ENCODE peak calls at places on chromosomes 3 and 15, in eight cellular contexts. One of them, this sample, is unnamed.

GRCh38 chr15:31463521-31464102 is 137.0 kb downstream of the KLF13 start:
- DNase-seq in endodermal cell: peak; percentile 20
- DNase-seq in adrenal gland: no peak
- DNase-seq in heart left ventricle: peak; percentile 4
- DNase-seq in hepatocyte: no peak
- DNase-seq in stomach: peak; percentile 10
- DNase-seq in ovary: no peak
- DNase-seq in psoas muscle: no peak
- DNase-seq in this sample: no peak

GRCh38 chr3:196097373-196098154 is 15.7 kb upstream of the TFRC start:
- DNase-seq in psoas muscle: no peak
- DNase-seq in stomach: no peak
- DNase-seq in adrenal gland: no peak
- DNase-seq in ovary: no peak
- DNase-seq in endodermal cell: no peak
- DNase-seq in heart left ventricle: no peak
- DNase-seq in hepatocyte: peak; percentile 25
- DNase-seq in this sample: no peak

GRCh38 chr3:182925330-182925943 is 54.9 kb downstream of the DCUN1D1 start:
- DNase-seq in adrenal gland: peak; percentile 62
- DNase-seq in hepatocyte: no peak
- DNase-seq in endodermal cell: no peak
- DNase-seq in ovary: no peak
- DNase-seq in heart left ventricle: peak; percentile 56
- DNase-seq in stomach: no peak
- DNase-seq in psoas muscle: peak; percentile 40
- DNase-seq in this sample: no peak

GRCh38 chr3:169327969-169328368 is 335.5 kb downstream of the MECOM start:
- DNase-seq in psoas muscle: no peak
- DNase-seq in stomach: no peak
- DNase-seq in heart left ventricle: no peak
- DNase-seq in ovary: no peak
- DNase-seq in adrenal gland: no peak
- DNase-seq in endodermal cell: no peak
- DNase-seq in hepatocyte: peak; percentile 40
- DNase-seq in this sample: peak; percentile 17

GRCh38 chr3:29764059-29764458 is 483.2 kb downstream of the RBMS3 start:
- DNase-seq in adrenal gland: no peak
- DNase-seq in psoas muscle: no peak
- DNase-seq in hepatocyte: no peak
- DNase-seq in stomach: no peak
- DNase-seq in heart left ventricle: no peak
- DNase-seq in endodermal cell: no peak
- DNase-seq in ovary: no peak
- DNase-seq in this sample: no peak

GRCh38 chr15:49265911-49266310 is 95.9 kb downstream of the GALK2 start:
- DNase-seq in ovary: no peak
- DNase-seq in stomach: no peak
- DNase-seq in hepatocyte: no peak
- DNase-seq in psoas muscle: no peak
- DNase-seq in endodermal cell: no peak
- DNase-seq in heart left ventricle: no peak
- DNase-seq in adrenal gland: no peak
- DNase-seq in this sample: no peak

GRCh38 chr3:158742861-158743260 is 10.6 kb upstream of the RARRES1 start:
- DNase-seq in adrenal gland: no peak
- DNase-seq in psoas muscle: no peak
- DNase-seq in heart left ventricle: no peak
- DNase-seq in stomach: no peak
- DNase-seq in ovary: no peak
- DNase-seq in hepatocyte: no peak
- DNase-seq in endodermal cell: no peak
- DNase-seq in this sample: no peak

GRCh38 chr3:175342196-175342595 is 483.1 kb downstream of the NAALADL2 start:
- DNase-seq in heart left ventricle: no peak
- DNase-seq in stomach: no peak
- DNase-seq in ovary: no peak
- DNase-seq in adrenal gland: no peak
- DNase-seq in psoas muscle: no peak
- DNase-seq in endodermal cell: no peak
- DNase-seq in hepatocyte: no peak
- DNase-seq in this sample: no peak

GRCh38 chr3:141845407-141846049 is 30.9 kb upstream of the ATP1B3 start:
- DNase-seq in stomach: no peak
- DNase-seq in endodermal cell: peak; percentile 70
- DNase-seq in ovary: no peak
- DNase-seq in hepatocyte: peak; percentile 12
- DNase-seq in psoas muscle: no peak
- DNase-seq in heart left ventricle: no peak
- DNase-seq in adrenal gland: peak; percentile 4
- DNase-seq in this sample: no peak

GRCh38 chr3:112338021-112338726 is 5.2 kb downstream of the CD200 start:
- DNase-seq in hepatocyte: no peak
- DNase-seq in stomach: no peak
- DNase-seq in ovary: no peak
- DNase-seq in psoas muscle: no peak
- DNase-seq in heart left ventricle: no peak
- DNase-seq in adrenal gland: no peak
- DNase-seq in endodermal cell: no peak
- DNase-seq in this sample: no peak

GRCh38 chr3:126358038-126358815 is 1.0 kb upstream of the KLF15 start:
- DNase-seq in ovary: no peak
- DNase-seq in adrenal gland: peak; percentile 50
- DNase-seq in psoas muscle: no peak
- DNase-seq in stomach: no peak
- DNase-seq in endodermal cell: peak; percentile 91
- DNase-seq in heart left ventricle: no peak
- DNase-seq in hepatocyte: no peak
- DNase-seq in this sample: peak; percentile 20

GRCh38 chr15:77727635-77728311 is 95.1 kb upstream of the LINGO1 start:
- DNase-seq in heart left ventricle: no peak
- DNase-seq in ovary: no peak
- DNase-seq in adrenal gland: no peak
- DNase-seq in endodermal cell: no peak
- DNase-seq in hepatocyte: no peak
- DNase-seq in psoas muscle: no peak
- DNase-seq in stomach: no peak
- DNase-seq in this sample: no peak

GRCh38 chr15:42274693-42274971 is 1.4 kb upstream of the TMEM87A start:
- DNase-seq in psoas muscle: no peak
- DNase-seq in adrenal gland: no peak
- DNase-seq in ovary: peak; percentile 20
- DNase-seq in endodermal cell: peak; percentile 53
- DNase-seq in heart left ventricle: peak; percentile 18
- DNase-seq in stomach: no peak
- DNase-seq in hepatocyte: no peak
- DNase-seq in this sample: no peak

GRCh38 chr3:143795849-143796248 is 52.4 kb downstream of the SLC9A9 start:
- DNase-seq in endodermal cell: no peak
- DNase-seq in hepatocyte: peak; percentile 17
- DNase-seq in adrenal gland: no peak
- DNase-seq in stomach: no peak
- DNase-seq in ovary: no peak
- DNase-seq in heart left ventricle: no peak
- DNase-seq in psoas muscle: no peak
- DNase-seq in this sample: no peak

GRCh38 chr3:72924055-72924454 is 36.2 kb downstream of the GXYLT2 start:
- DNase-seq in stomach: no peak
- DNase-seq in endodermal cell: peak; percentile 58
- DNase-seq in psoas muscle: no peak
- DNase-seq in hepatocyte: no peak
- DNase-seq in ovary: no peak
- DNase-seq in adrenal gland: no peak
- DNase-seq in heart left ventricle: no peak
- DNase-seq in this sample: no peak

GRCh38 chr3:150220791-150221190 is 187.3 kb upstream of the TSC22D2 start:
- DNase-seq in heart left ventricle: no peak
- DNase-seq in psoas muscle: no peak
- DNase-seq in stomach: no peak
- DNase-seq in adrenal gland: no peak
- DNase-seq in hepatocyte: peak; percentile 31
- DNase-seq in ovary: no peak
- DNase-seq in endodermal cell: no peak
- DNase-seq in this sample: no peak

GRCh38 chr3:182855076-182855475 is 61.8 kb downstream of the ATP11B start:
- DNase-seq in ovary: no peak
- DNase-seq in hepatocyte: no peak
- DNase-seq in stomach: no peak
- DNase-seq in heart left ventricle: no peak
- DNase-seq in adrenal gland: no peak
- DNase-seq in endodermal cell: no peak
- DNase-seq in psoas muscle: no peak
- DNase-seq in this sample: no peak

GRCh38 chr3:124383846-124384483 is 346.3 kb upstream of the UMPS start:
- DNase-seq in ovary: no peak
- DNase-seq in hepatocyte: no peak
- DNase-seq in adrenal gland: no peak
- DNase-seq in psoas muscle: no peak
- DNase-seq in heart left ventricle: no peak
- DNase-seq in endodermal cell: no peak
- DNase-seq in stomach: no peak
- DNase-seq in this sample: no peak

GRCh38 chr3:127628788-127629456 is at the start of gene PODXL2:
- DNase-seq in hepatocyte: peak; percentile 76
- DNase-seq in endodermal cell: peak; percentile 79
- DNase-seq in adrenal gland: peak; percentile 69
- DNase-seq in heart left ventricle: peak; percentile 49
- DNase-seq in stomach: peak; percentile 55
- DNase-seq in psoas muscle: peak; percentile 63
- DNase-seq in ovary: peak; percentile 60
- DNase-seq in this sample: peak; percentile 24

GRCh38 chr3:49461443-49462171 is 8.5 kb upstream of the DAG1 start:
- DNase-seq in endodermal cell: peak; percentile 89
- DNase-seq in adrenal gland: peak; percentile 9
- DNase-seq in ovary: no peak
- DNase-seq in stomach: no peak
- DNase-seq in heart left ventricle: no peak
- DNase-seq in hepatocyte: no peak
- DNase-seq in psoas muscle: no peak
- DNase-seq in this sample: no peak

DNA sequence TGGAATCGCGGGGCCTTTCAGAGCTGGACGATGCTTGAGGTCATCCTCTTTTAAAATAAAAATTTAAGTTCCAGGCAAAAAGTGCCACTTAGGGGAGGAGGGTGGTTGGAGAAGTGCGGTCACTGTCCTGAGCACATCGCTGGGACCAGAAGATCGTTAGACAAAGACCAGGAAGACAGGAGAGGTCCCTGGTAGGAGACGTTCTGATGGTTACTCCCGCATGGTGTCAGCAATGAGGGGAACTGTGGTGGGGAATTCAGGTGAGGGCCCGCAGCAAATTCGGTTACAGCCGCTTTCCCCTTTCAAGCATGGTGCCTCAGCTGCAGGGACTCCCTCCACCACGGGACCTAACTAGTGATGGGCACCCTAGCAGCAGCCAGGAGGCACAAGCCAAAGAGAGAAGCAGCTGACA is 1.0 kb upstream of the ISY1 start:
- DNase-seq in endodermal cell: peak; percentile 75
- DNase-seq in stomach: no peak
- DNase-seq in adrenal gland: peak; percentile 33
- DNase-seq in heart left ventricle: no peak
- DNase-seq in hepatocyte: peak; percentile 39
- DNase-seq in psoas muscle: no peak
- DNase-seq in ovary: no peak
- DNase-seq in this sample: no peak
- TF ChIP-seq CTCF in endodermal cell: peak; percentile 19
- TF ChIP-seq CTCF in stomach: no peak
- TF ChIP-seq CTCF in adrenal gland: no peak
- TF ChIP-seq CTCF in heart left ventricle: no peak
- TF ChIP-seq CTCF in hepatocyte: no peak
- TF ChIP-seq CTCF in psoas muscle: no peak
- TF ChIP-seq CTCF in ovary: no peak
- TF ChIP-seq CTCF in this sample: no peak

DNA sequence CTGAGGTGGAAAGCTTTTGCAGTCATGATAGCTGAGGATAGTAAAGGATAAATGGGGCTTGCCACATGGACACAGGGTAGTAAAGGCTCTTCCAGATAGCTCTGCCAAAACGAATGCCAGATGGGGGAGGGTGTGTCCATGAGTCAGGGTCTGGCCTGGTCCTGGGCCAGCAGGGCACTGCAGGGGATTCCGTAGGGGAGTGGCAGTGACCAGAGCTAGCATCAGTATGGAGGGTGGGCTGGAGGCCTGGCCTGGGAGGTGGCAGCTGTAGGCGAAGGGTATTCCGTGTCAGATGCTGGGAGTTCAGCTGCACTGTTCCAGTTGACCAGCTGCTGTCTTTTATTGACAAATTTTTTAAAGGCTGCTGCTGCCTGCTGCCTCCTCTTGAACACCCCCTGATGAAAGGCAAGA is 23.6 kb downstream of the TSEN2 start:
- DNase-seq in adrenal gland: peak; percentile 44
- DNase-seq in ovary: peak; percentile 43
- DNase-seq in heart left ventricle: no peak
- DNase-seq in stomach: no peak
- DNase-seq in psoas muscle: peak; percentile 40
- DNase-seq in hepatocyte: peak; percentile 13
- DNase-seq in endodermal cell: peak; percentile 52
- DNase-seq in this sample: no peak
- H3K36me3 ChIP-seq in adrenal gland: no peaks in the 10 kb centered on the region
- H3K36me3 ChIP-seq in ovary: no peaks in the 10 kb centered on the region
- H3K36me3 ChIP-seq in heart left ventricle: peaks cover 61% of the 10 kb centered on the region
- H3K36me3 ChIP-seq in stomach: peaks cover 17% of the 10 kb centered on the region
- H3K36me3 ChIP-seq in psoas muscle: no peaks in the 10 kb centered on the region
- H3K36me3 ChIP-seq in hepatocyte: no peaks in the 10 kb centered on the region
- H3K36me3 ChIP-seq in endodermal cell: peaks cover 14% of the 10 kb centered on the region
- H3K36me3 ChIP-seq in this sample: no peaks in the 10 kb centered on the region

DNA sequence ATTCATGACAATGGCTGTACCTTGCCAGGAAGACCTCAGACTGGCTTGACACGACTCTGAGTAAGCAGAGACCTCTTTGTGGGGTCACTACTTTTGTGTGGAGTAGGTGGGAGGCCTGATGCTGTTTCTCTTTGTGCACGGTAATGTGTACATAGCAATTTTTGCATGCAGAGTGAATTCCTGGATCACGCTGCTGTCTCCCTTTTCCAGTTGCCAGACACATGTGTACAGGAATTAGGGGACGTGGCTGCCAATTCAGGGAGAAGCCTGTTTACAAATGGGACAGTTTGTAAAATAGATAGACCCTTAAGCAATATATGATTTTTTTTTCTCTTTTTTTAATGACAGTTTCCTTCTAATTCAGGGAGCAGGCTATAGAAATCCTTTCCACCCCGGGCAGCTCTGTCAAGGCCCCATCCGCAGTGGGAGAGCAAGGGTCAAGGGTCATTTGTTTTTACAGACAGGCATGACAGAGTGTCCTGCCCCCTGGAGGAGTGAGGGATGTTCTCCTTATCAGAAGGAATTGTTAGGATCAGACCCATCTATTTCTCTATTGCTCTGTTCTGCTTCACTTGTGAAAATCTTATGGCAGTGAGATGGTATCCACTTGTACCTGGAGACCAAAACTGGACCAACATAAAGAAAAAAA is 4.7 kb downstream of the CACNA1D start:
- DNase-seq in heart left ventricle: no peak
- DNase-seq in adrenal gland: no peak
- DNase-seq in endodermal cell: peak; percentile 59
- DNase-seq in stomach: no peak
- DNase-seq in psoas muscle: no peak
- DNase-seq in hepatocyte: peak; percentile 41
- DNase-seq in ovary: no peak
- DNase-seq in this sample: no peak
- TF ChIP-seq CTCF in heart left ventricle: no peak
- TF ChIP-seq CTCF in adrenal gland: no peak
- TF ChIP-seq CTCF in endodermal cell: peak; percentile 77
- TF ChIP-seq CTCF in stomach: no peak
- TF ChIP-seq CTCF in psoas muscle: no peak
- TF ChIP-seq CTCF in hepatocyte: peak; percentile 19
- TF ChIP-seq CTCF in ovary: no peak
- TF ChIP-seq CTCF in this sample: no peak

GRCh38 chr3:42572278-42572677 is 9.5 kb downstream of the SEC22C start:
- DNase-seq in ovary: no peak
- DNase-seq in heart left ventricle: no peak
- DNase-seq in endodermal cell: peak; percentile 92
- DNase-seq in stomach: no peak
- DNase-seq in adrenal gland: peak; percentile 43
- DNase-seq in hepatocyte: peak; percentile 36
- DNase-seq in psoas muscle: no peak
- DNase-seq in this sample: no peak
- H3K36me3 ChIP-seq in ovary: no peaks in the 10 kb centered on the region
- H3K36me3 ChIP-seq in heart left ventricle: peaks cover 19% of the 10 kb centered on the region
- H3K36me3 ChIP-seq in endodermal cell: peaks cover 41% of the 10 kb centered on the region
- H3K36me3 ChIP-seq in stomach: peaks cover 11% of the 10 kb centered on the region
- H3K36me3 ChIP-seq in adrenal gland: no peaks in the 10 kb centered on the region
- H3K36me3 ChIP-seq in hepatocyte: no peaks in the 10 kb centered on the region
- H3K36me3 ChIP-seq in psoas muscle: no peaks in the 10 kb centered on the region
- H3K36me3 ChIP-seq in this sample: no peaks in the 10 kb centered on the region